ENCODE peak calls at places on chromosome X, in eight cellular contexts. F, H, Y, A, V, C, N and P are unnamed samples. For H3K36me3, the result is how much of the 10 kb centered on the place peaks cover.

GRCh38 chrX:68914337-68914989 is 85.6 kb downstream of the EFNB1 start:
- DNase-seq in F (no peak), H (no peak), Y (peak), A (no peak), V (no peak), C (no peak), N (no peak), P (no peak)

GRCh38 chrX:24113161-24113560 is 36.4 kb upstream of the ZFX start:
- DNase-seq in F (no peak), H (no peak), Y (no peak), A (no peak), V (no peak), C (no peak), N (no peak), P (no peak)

GRCh38 chrX:49226946-49227345 is 6.2 kb downstream of the CACNA1F start:
- DNase-seq in F (no peak), H (no peak), Y (no peak), A (no peak), V (no peak), C (no peak), N (no peak), P (no peak)

GRCh38 chrX:108268434-108269080 is 169.7 kb downstream of the COL4A6 start:
- DNase-seq in F (no peak), H (no peak), Y (no peak), A (no peak), V (no peak), C (no peak), N (no peak), P (no peak)

GRCh38 chrX:81537723-81538122 is 335.8 kb downstream of the SH3BGRL start:
- DNase-seq in F (no peak), H (no peak), Y (no peak), A (no peak), V (no peak), C (no peak), N (no peak), P (no peak)

GRCh38 chrX:7132335-7133035 is 15.0 kb upstream of the STS start:
- DNase-seq in F (peak), H (peak), Y (peak), A (peak), V (peak), C (peak), N (no peak), P (peak)

GRCh38 chrX:128816919-128817318 is 706.4 kb downstream of the SMARCA1 start:
- DNase-seq in F (no peak), H (no peak), Y (peak), A (no peak), V (no peak), C (no peak), N (no peak), P (no peak)

GRCh38 chrX:106168107-106168506 is at the start of gene PWWP3B:
- DNase-seq in F (no peak), H (peak), Y (peak), A (peak), V (peak), C (peak), N (no peak), P (peak)

GRCh38 chrX:107659768-107660167 is 31.5 kb downstream of the PRPS1 start:
- DNase-seq in F (no peak), H (no peak), Y (no peak), A (peak), V (peak), C (no peak), N (no peak), P (no peak)

GRCh38 chrX:52420824-52421443 is 52.1 kb downstream of the XAGE2 start:
- DNase-seq in F (no peak), H (no peak), Y (no peak), A (no peak), V (peak), C (no peak), N (no peak), P (no peak)

GRCh38 chrX:98398542-98398941 is 1514.8 kb downstream of the RPA4 start:
- DNase-seq in F (no peak), H (no peak), Y (no peak), A (no peak), V (no peak), C (no peak), N (no peak), P (no peak)

GRCh38 chrX:53318766-53319353 is 37.5 kb upstream of the IQSEC2 start:
- DNase-seq in F (no peak), H (no peak), Y (no peak), A (no peak), V (no peak), C (no peak), N (no peak), P (no peak)

GRCh38 chrX:69289046-69289838 is 124.0 kb upstream of the PJA1 start:
- DNase-seq in F (no peak), H (no peak), Y (no peak), A (no peak), V (no peak), C (no peak), N (no peak), P (no peak)

GRCh38 chrX:93874554-93874953 is 200.5 kb downstream of the FAM133A start:
- DNase-seq in F (no peak), H (no peak), Y (peak), A (no peak), V (peak), C (no peak), N (no peak), P (no peak)

GRCh38 chrX:35786271-35786670 is 11.9 kb upstream of the MAGEB16 start:
- DNase-seq in F (no peak), H (no peak), Y (no peak), A (no peak), V (no peak), C (no peak), N (no peak), P (no peak)

DNA sequence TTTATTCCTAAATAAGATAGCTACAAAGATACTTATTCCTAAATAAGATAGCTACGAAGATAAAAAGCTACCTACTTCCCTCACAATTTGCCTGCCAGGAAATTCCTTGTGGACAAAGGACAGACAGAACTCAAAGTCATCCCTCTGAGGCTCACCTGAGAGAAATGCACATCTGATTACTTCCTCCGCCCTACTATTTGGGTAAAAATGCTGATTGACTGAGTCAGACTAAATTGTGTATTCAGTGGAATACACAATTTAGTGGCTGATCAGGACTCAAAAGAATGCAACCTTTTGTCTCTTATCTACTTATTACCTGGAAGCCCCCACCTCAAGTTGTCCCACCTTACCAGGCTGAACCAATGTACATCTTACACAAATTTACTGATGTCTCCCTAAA is 10.3 kb upstream of the MAGEB16 start:
- DNase-seq in F (no peak), H (no peak), Y (peak), A (no peak), V (no peak), C (no peak), N (no peak), P (no peak)
- H3K27ac ChIP-seq in F (no peak), H (no peak), Y (no peak), A (no peak), V (no peak), C (no peak), N (no peak), P (no peak)

DNA sequence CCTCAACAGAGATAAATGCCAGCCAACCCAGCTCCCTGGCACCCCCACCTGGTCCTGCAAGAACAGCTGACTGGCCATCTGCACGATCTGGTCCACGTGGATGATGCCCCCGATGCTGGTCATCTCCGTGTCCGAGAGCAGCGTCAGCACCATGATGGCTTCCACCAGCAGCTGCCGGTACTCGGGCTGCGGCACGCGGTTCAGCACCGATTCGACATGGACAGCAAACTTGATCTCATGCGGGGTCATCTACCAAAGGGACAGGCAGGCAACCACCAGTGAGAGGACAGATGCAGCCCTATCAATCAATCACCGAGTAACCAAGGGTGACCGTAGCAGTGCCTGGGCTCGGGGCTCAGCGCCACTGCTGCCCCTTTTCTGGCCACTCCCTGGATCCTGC is 89.8 kb downstream of the PHKA2 start:
- DNase-seq in F (no peak), H (no peak), Y (no peak), A (no peak), V (no peak), C (no peak), N (no peak), P (no peak)
- H3K36me3 ChIP-seq in F (under half), H (under half), Y (under half), A (under half), V (under half), C (under half), N (under half), P (under half)

DNA sequence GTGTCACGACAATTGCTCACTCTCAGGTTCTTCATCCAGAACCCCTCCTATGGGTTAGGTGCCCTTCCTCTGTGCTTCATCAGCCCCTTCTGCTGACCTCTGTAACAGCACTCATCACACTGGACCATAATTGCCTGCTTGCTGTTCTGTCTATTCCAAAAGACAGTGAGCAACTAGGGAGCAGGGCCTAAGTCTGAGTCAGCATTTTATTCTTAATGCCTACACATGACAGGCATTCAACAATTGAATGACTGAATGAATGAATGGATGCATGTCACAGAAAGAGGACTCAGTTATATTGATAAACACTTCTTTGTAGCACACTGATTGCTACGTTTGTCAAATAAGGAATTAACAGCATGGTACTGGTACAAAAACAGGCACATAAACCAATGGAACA is 317.0 kb downstream of the ZIC3 start:
- DNase-seq in F (no peak), H (no peak), Y (no peak), A (no peak), V (no peak), C (no peak), N (no peak), P (no peak)
- H3K27ac ChIP-seq in F (no peak), H (no peak), Y (no peak), A (no peak), V (no peak), C (no peak), N (no peak), P (no peak)

GRCh38 chrX:71298119-71298518 is 3.4 kb upstream of the ITGB1BP2 start:
- DNase-seq in F (no peak), H (no peak), Y (no peak), A (no peak), V (peak), C (no peak), N (no peak), P (no peak)

GRCh38 chrX:71292669-71293379 is 8.7 kb upstream of the ITGB1BP2 start:
- DNase-seq in F (no peak), H (no peak), Y (no peak), A (peak), V (no peak), C (no peak), N (no peak), P (no peak)

GRCh38 chrX:71291381-71291780 is 7.9 kb downstream of the NONO start:
- DNase-seq in F (no peak), H (no peak), Y (no peak), A (no peak), V (peak), C (no peak), N (no peak), P (no peak)

GRCh38 chrX:71301195-71301924 is at the start of gene ITGB1BP2:
- DNase-seq in F (no peak), H (no peak), Y (peak), A (no peak), V (peak), C (no peak), N (peak), P (no peak)

GRCh38 chrX:71296806-71297205 is 4.7 kb upstream of the ITGB1BP2 start:
- DNase-seq in F (no peak), H (no peak), Y (no peak), A (no peak), V (no peak), C (no peak), N (no peak), P (no peak)
- H3K36me3 ChIP-seq in F (under half), H (half or more), Y (under half), A (half or more), V (under half), C (half or more), N (under half), P (half or more)

GRCh38 chrX:136148391-136148790 is 1.1 kb downstream of the FHL1 start:
- DNase-seq in F (no peak), H (no peak), Y (no peak), A (no peak), V (no peak), C (no peak), N (no peak), P (no peak)
- H3K27ac ChIP-seq in F (peak), H (peak), Y (no peak), A (no peak), V (no peak), C (peak), N (peak), P (peak)

GRCh38 chrX:12919620-12920019 is 13.2 kb downstream of the TLR8 start:
- DNase-seq in F (no peak), H (no peak), Y (no peak), A (no peak), V (no peak), C (no peak), N (no peak), P (no peak)

GRCh38 chrX:12920990-12921389 is 14.6 kb downstream of the TLR8 start:
- DNase-seq in F (no peak), H (no peak), Y (no peak), A (no peak), V (no peak), C (no peak), N (no peak), P (no peak)

GRCh38 chrX:12921886-12922599 is 15.6 kb downstream of the TLR8 start:
- DNase-seq in F (no peak), H (no peak), Y (no peak), A (no peak), V (no peak), C (no peak), N (no peak), P (no peak)

GRCh38 chrX:12917753-12918152 is 11.3 kb downstream of the TLR8 start:
- DNase-seq in F (no peak), H (no peak), Y (no peak), A (no peak), V (no peak), C (no peak), N (no peak), P (no peak)

DNA sequence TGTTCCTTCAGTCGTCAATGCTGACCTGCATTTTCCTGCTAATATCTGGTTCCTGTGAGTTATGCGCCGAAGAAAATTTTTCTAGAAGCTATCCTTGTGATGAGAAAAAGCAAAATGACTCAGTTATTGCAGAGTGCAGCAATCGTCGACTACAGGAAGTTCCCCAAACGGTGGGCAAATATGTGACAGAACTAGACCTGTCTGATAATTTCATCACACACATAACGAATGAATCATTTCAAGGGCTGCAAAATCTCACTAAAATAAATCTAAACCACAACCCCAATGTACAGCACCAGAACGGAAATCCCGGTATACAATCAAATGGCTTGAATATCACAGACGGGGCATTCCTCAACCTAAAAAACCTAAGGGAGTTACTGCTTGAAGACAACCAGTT is 12.6 kb downstream of the TLR8 start:
- DNase-seq in F (no peak), H (no peak), Y (no peak), A (no peak), V (no peak), C (no peak), N (no peak), P (no peak)
- H3K36me3 ChIP-seq in F (under half), H (under half), Y (under half), A (under half), V (under half), C (under half), N (under half), P (under half)

DNA sequence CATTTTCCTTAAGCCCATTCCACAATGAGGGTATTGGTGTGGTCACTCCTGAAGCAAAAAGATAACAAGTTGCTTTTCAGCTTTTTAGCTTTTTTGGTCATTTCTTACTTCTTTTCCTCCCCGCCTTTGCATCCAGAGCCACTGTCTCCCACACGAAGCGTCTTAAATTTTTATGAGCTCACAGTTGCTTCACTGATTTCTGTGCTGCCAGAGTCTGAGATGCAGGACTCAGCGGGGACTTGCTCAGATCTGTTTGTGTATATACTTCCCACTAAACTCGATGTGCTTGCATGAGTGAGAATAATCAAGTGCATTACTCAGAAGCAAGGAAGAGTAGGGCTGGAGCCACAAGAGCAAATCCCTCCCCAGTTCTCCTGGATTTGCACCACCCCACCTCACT is 80.2 kb upstream of the FHL1 start:
- DNase-seq in F (no peak), H (no peak), Y (no peak), A (no peak), V (no peak), C (no peak), N (peak), P (no peak)
- H3K27ac ChIP-seq in F (no peak), H (peak), Y (no peak), A (no peak), V (no peak), C (no peak), N (peak), P (no peak)

DNA sequence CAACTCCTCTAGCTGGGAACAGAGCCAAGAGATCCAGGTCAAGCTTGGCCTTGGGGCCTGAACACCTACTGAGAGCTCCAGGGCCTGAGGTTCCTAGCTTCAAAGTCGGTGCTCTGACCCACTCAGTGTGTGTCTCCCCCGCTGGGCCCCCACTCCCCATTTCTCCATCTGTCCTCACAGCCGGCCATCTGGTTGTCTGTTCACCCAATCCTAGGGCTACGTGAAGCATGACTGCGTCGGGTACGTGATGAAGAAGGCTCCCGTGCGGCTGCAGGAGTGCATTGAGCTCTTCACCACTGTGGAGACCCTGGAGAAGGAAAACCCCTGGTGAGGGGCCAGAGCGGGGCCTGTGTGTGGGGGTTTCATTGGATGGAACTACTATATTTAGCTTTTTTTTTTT is 12.3 kb downstream of the USP11 start:
- DNase-seq in F (no peak), H (no peak), Y (no peak), A (no peak), V (no peak), C (no peak), N (peak), P (no peak)
- H3K36me3 ChIP-seq in F (under half), H (half or more), Y (under half), A (under half), V (under half), C (under half), N (under half), P (under half)

GRCh38 chrX:39677585-39677984 is 420.2 kb downstream of the BCOR start:
- DNase-seq in F (no peak), H (no peak), Y (no peak), A (no peak), V (no peak), C (no peak), N (no peak), P (no peak)

GRCh38 chrX:39675619-39676018 is 422.1 kb downstream of the BCOR start:
- DNase-seq in F (no peak), H (no peak), Y (no peak), A (no peak), V (peak), C (no peak), N (peak), P (no peak)

GRCh38 chrX:39672405-39672804 is 425.4 kb downstream of the BCOR start:
- DNase-seq in F (no peak), H (no peak), Y (no peak), A (no peak), V (no peak), C (no peak), N (no peak), P (no peak)

GRCh38 chrX:39676434-39676833 is 421.3 kb downstream of the BCOR start:
- DNase-seq in F (no peak), H (no peak), Y (no peak), A (no peak), V (no peak), C (no peak), N (no peak), P (no peak)

DNA sequence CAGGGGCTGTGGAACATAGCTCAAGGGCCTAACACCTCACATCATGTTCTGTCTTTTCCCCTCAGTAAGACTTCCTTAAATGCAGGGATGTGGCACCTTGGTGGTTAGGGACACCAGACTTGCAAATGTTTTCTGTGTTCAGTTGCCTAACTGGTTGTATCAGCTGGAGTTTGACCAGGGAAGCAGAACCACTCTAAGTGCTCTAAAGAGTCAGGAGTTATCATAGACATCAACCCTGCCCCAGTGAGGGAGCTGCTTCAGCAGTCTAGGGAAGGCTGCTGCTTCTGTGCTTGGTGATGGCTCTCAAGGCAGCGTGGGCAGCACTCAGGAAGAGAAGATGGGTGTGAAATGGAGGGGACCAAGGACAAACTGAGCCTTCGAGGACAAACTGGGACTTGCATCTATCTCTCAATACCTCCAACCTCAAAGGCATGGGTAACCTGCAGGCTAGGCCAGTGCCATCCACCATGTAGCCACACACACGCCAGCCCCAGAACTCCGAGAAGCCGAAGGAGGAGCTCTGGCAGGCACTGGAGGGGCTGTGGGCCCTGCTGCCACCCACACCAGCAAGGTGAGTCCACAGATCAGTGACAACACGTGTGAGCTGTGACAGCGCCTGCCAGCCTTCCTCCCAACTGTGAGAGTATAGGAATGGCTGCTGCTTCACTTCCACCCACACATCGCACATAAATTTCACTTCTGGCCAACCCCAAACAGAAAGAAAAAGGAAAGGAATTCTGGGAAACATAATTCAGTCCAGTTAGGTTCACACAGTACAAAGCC is 422.8 kb downstream of the BCOR start:
- DNase-seq in F (no peak), H (no peak), Y (no peak), A (no peak), V (no peak), C (no peak), N (no peak), P (no peak)
- H3K27ac ChIP-seq in F (no peak), H (no peak), Y (no peak), A (no peak), V (no peak), C (no peak), N (no peak), P (no peak)